ENCODE peak calls at places on chromosome 15, in nine cellular contexts. E is ascending aorta, G is endothelial cell, K is AG09309, Q is H9, R is GM23338, V is HepG2, M is neural progenitor cell, B is endothelial cell of umbilical vein. F is an unnamed sample.
A peak's percentile ranks its signal among the peaks of the same experiment; 100 is the strongest.

GRCh38 chr15:88681610-88682221 is 42.9 kb downstream of the ISG20 start:
- DNase-seq in E (no peak), G (no peak), K (no peak), Q (no peak), R (no peak), V (peak; percentile 79), M (no peak), B (no peak), F (no peak)

GRCh38 chr15:59657635-59658125 is 365 bp upstream of the GTF2A2 start:
- DNase-seq in E (no peak), G (no peak), K (no peak), Q (peak; percentile 34), R (no peak), V (no peak), M (no peak), B (no peak), F (no peak)

GRCh38 chr15:26433818-26434217 is 339.0 kb downstream of the GABRB3 start:
- DNase-seq in E (no peak), G (no peak), K (no peak), Q (no peak), R (no peak), V (no peak), M (no peak), B (no peak), F (no peak)

GRCh38 chr15:57495554-57496235 is 96.0 kb upstream of the MYZAP start:
- DNase-seq in E (no peak), G (no peak), K (no peak), Q (no peak), R (no peak), V (no peak), M (no peak), B (peak; percentile 70), F (no peak)

GRCh38 chr15:87846746-87847145 is 409.8 kb downstream of the NTRK3 start:
- DNase-seq in E (no peak), G (no peak), K (no peak), Q (no peak), R (no peak), V (no peak), M (no peak), B (no peak), F (no peak)

GRCh38 chr15:79339588-79340314 is 28.8 kb downstream of the TMED3 start:
- DNase-seq in E (no peak), G (peak; percentile 18), K (peak; percentile 31), Q (no peak), R (peak; percentile 78), V (peak; percentile 13), M (peak; percentile 53), B (peak; percentile 69), F (no peak)

GRCh38 chr15:39880718-39881387 is 39.2 kb downstream of the GPR176 start:
- DNase-seq in E (no peak), G (no peak), K (no peak), Q (no peak), R (no peak), V (no peak), M (no peak), B (no peak), F (no peak)

GRCh38 chr15:50791537-50791885 is 26.0 kb upstream of the SPPL2A start:
- DNase-seq in E (no peak), G (no peak), K (no peak), Q (no peak), R (no peak), V (no peak), M (no peak), B (no peak), F (no peak)

GRCh38 chr15:67109141-67110034 is 44.0 kb downstream of the SMAD3 start:
- DNase-seq in E (peak; percentile 47), G (no peak), K (peak; percentile 98), Q (no peak), R (peak; percentile 26), V (peak; percentile 61), M (no peak), B (peak; percentile 94), F (no peak)

GRCh38 chr15:26889298-26889898 is 22.5 kb downstream of the GABRA5 start:
- DNase-seq in E (no peak), G (peak; percentile 55), K (peak; percentile 27), Q (no peak), R (peak; percentile 83), V (peak; percentile 53), M (peak; percentile 74), B (peak; percentile 75), F (peak; percentile 33)

GRCh38 chr15:68564173-68564572 is 14.6 kb upstream of the CORO2B start:
- DNase-seq in E (no peak), G (no peak), K (no peak), Q (no peak), R (no peak), V (no peak), M (no peak), B (no peak), F (no peak)

GRCh38 chr15:27222479-27222878 is 251.5 kb downstream of the GABRG3 start:
- DNase-seq in E (no peak), G (no peak), K (no peak), Q (no peak), R (no peak), V (no peak), M (no peak), B (no peak), F (no peak)

GRCh38 chr15:99474041-99474906 is 91.5 kb upstream of the MEF2A start:
- DNase-seq in E (peak; percentile 48), G (no peak), K (no peak), Q (no peak), R (no peak), V (no peak), M (no peak), B (no peak), F (no peak)

GRCh38 chr15:31384568-31384967 is 57.9 kb downstream of the KLF13 start:
- DNase-seq in E (no peak), G (no peak), K (no peak), Q (no peak), R (no peak), V (no peak), M (no peak), B (no peak), F (no peak)

GRCh38 chr15:61929452-61929851 is 130.8 kb downstream of the VPS13C start:
- DNase-seq in E (no peak), G (no peak), K (no peak), Q (no peak), R (no peak), V (no peak), M (no peak), B (no peak), F (no peak)

GRCh38 chr15:44812029-44812517 is 75.7 kb downstream of the TRIM69 start:
- DNase-seq in E (no peak), G (no peak), K (no peak), Q (no peak), R (no peak), V (peak; percentile 93), M (no peak), B (no peak), F (no peak)

GRCh38 chr15:39794970-39795369 is 12.3 kb upstream of the FSIP1 start:
- DNase-seq in E (no peak), G (no peak), K (no peak), Q (no peak), R (no peak), V (no peak), M (no peak), B (no peak), F (no peak)

GRCh38 chr15:88871313-88871712 is 24.0 kb downstream of the HAPLN3 start:
- DNase-seq in E (no peak), G (no peak), K (no peak), Q (no peak), R (no peak), V (no peak), M (no peak), B (no peak), F (no peak)

GRCh38 chr15:81023483-81024264 is 23.0 kb downstream of the TLNRD1 start:
- DNase-seq in E (peak; percentile 65), G (no peak), K (peak; percentile 44), Q (no peak), R (no peak), V (no peak), M (no peak), B (peak; percentile 91), F (no peak)

GRCh38 chr15:23420806-23421575 is 26.1 kb downstream of the GOLGA6L2 start:
- DNase-seq in E (no peak), G (no peak), K (no peak), Q (no peak), R (no peak), V (no peak), M (no peak), B (no peak), F (no peak)

GRCh38 chr15:58401991-58402649 is 29.7 kb upstream of the LIPC start:
- DNase-seq in E (no peak), G (no peak), K (no peak), Q (no peak), R (no peak), V (no peak), M (no peak), B (no peak), F (no peak)

GRCh38 chr15:89756897-89757296 is 5.8 kb upstream of the MESP1 start:
- DNase-seq in E (no peak), G (no peak), K (no peak), Q (no peak), R (no peak), V (peak; percentile 50), M (no peak), B (no peak), F (no peak)

DNA sequence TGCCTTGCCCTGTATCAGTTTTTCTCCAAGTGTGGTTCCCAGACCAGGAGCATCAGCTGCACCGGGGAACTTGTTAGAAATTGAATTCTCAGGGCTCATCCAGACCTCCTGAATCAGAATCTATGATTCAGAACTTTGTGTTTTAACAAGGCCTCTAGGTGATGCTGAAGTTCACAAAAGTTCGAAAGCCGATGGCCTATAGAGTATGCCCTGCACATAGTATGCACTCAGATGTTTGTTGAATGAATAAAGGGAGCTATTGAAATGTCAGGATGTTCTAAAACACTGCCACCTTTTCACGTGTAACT is 666 bp upstream of the LARP6 start:
- DNase-seq in E (no peak), G (no peak), K (no peak), Q (no peak), R (peak; percentile 26), V (no peak), M (no peak), B (peak; percentile 36), F (no peak)
- TF ChIP-seq CTCF in E (no peak), G (no peak), K (peak; percentile 5), Q (no peak), R (peak; percentile 19), V (no peak), M (no peak), B (no peak), F (no peak)

GRCh38 chr15:100998630-100999029 is 79.5 kb downstream of the LRRK1 start:
- DNase-seq in E (no peak), G (no peak), K (no peak), Q (no peak), R (no peak), V (no peak), M (no peak), B (no peak), F (no peak)
- TF ChIP-seq CTCF in E (no peak), G (no peak), K (no peak), Q (no peak), R (no peak), V (no peak), M (no peak), B (no peak), F (no peak)

GRCh38 chr15:63022663-63023062 is 19.9 kb upstream of the TPM1 start:
- DNase-seq in E (no peak), G (no peak), K (no peak), Q (no peak), R (no peak), V (no peak), M (no peak), B (no peak), F (no peak)
- TF ChIP-seq CTCF in E (no peak), G (no peak), K (no peak), Q (no peak), R (no peak), V (no peak), M (no peak), B (no peak), F (no peak)

GRCh38 chr15:91855684-91856553 is 2.4 kb downstream of the SLCO3A1 start:
- DNase-seq in E (no peak), G (peak; percentile 38), K (no peak), Q (peak; percentile 92), R (peak; percentile 94), V (peak; percentile 3), M (peak; percentile 68), B (no peak), F (peak; percentile 22)
- TF ChIP-seq CTCF in E (no peak), G (peak; percentile 25), K (peak; percentile 7), Q (peak; percentile 75), R (peak; percentile 64), V (no peak), M (peak; percentile 54), B (no peak), F (peak; percentile 58)